ENCODE peak calls at places on chromosomes 3 and 15, in nine cellular contexts. Q, I, E, H, C, U, O, Z and F are unnamed samples.

GRCh38 chr3:67531149-67532101 is 123.0 kb downstream of the SUCLG2 start:
- DNase-seq in O (no peak), C (peak), E (no peak), Z (peak), H (no peak), Q (no peak), U (no peak), I (no peak), F (no peak)

GRCh38 chr3:99892332-99892731 is 74.7 kb downstream of the CMSS1 start:
- DNase-seq in Q (no peak), U (no peak), O (no peak), H (no peak), I (no peak), E (no peak), C (no peak), Z (no peak), F (no peak)

GRCh38 chr3:119524931-119525662 is 26.8 kb downstream of the TIMMDC1 start:
- DNase-seq in Z (peak), O (no peak), H (peak), U (peak), C (peak), E (no peak), I (no peak), Q (no peak), F (no peak)

GRCh38 chr15:48096813-48097212 is 24.0 kb upstream of the SLC24A5 start:
- DNase-seq in U (peak), E (no peak), C (peak), O (no peak), H (no peak), Q (peak), Z (no peak), I (no peak), F (peak)

GRCh38 chr15:62880278-62880677 is 162.3 kb upstream of the TPM1 start:
- DNase-seq in H (no peak), Z (no peak), E (no peak), O (no peak), I (no peak), U (peak), C (peak), Q (no peak), F (peak)

GRCh38 chr15:71189723-71190122 is 74.5 kb downstream of the THSD4 start:
- DNase-seq in C (peak), E (no peak), H (no peak), I (no peak), U (no peak), Q (no peak), O (no peak), Z (no peak), F (no peak)

GRCh38 chr15:60390231-60390630 is 7.6 kb downstream of the ANXA2 start:
- DNase-seq in E (no peak), O (no peak), H (no peak), Z (no peak), Q (no peak), C (peak), U (no peak), I (no peak), F (no peak)

GRCh38 chr3:83523470-83524073 is 1435.2 kb upstream of the CADM2 start:
- DNase-seq in Q (peak), I (peak), C (peak), Z (peak), E (no peak), H (peak), O (no peak), U (peak), F (no peak)

GRCh38 chr3:68059628-68060027 is 405.2 kb upstream of the SUCLG2 start:
- DNase-seq in Q (no peak), O (no peak), I (no peak), E (no peak), U (no peak), Z (no peak), H (no peak), C (no peak), F (no peak)